ENCODE peak calls at places on chromosomes 1 and 21, in eight cellular contexts. U is upper lobe of right lung, S is progenitor cell of endocrine pancreas, C is AG09319, X is fibroblast of lung, E is osteoblast, V is dorsolateral prefrontal cortex, Y is pancreas. Q is an unnamed sample.

GRCh38 chr1:234260578-234260977 is 112.7 kb upstream of the COA6 start:
- DNase-seq in Y (no peak), C (no peak), V (no peak), E (no peak), U (no peak), S (no peak), X (no peak), Q (no peak)

GRCh38 chr1:31196685-31197084 is 43.0 kb downstream of the NKAIN1 start:
- DNase-seq in V (no peak), E (peak; percentile 94), C (no peak), Y (no peak), U (no peak), S (no peak), X (peak; percentile 19), Q (no peak)

GRCh38 chr21:26783801-26784200 is 61.4 kb downstream of the ADAMTS1 start:
- DNase-seq in S (no peak), C (no peak), Y (no peak), X (no peak), E (no peak), V (no peak), U (no peak), Q (no peak)

GRCh38 chr1:25566186-25566729 is 22.9 kb downstream of the LDLRAP1 start:
- DNase-seq in S (no peak), E (peak; percentile 44), C (no peak), X (no peak), V (no peak), Y (no peak), U (no peak), Q (no peak)

GRCh38 chr1:27137022-27137542 is 17.8 kb downstream of the SLC9A1 start:
- DNase-seq in V (peak; percentile 75), E (no peak), X (no peak), C (no peak), U (peak; percentile 86), S (no peak), Y (peak; percentile 54), Q (no peak)

GRCh38 chr1:162218975-162219374 is 149.5 kb downstream of the NOS1AP start:
- DNase-seq in V (no peak), S (no peak), U (no peak), E (no peak), X (no peak), C (no peak), Y (no peak), Q (no peak)

GRCh38 chr1:65975708-65976107 is 183.0 kb downstream of the PDE4B start:
- DNase-seq in X (no peak), S (no peak), C (no peak), E (no peak), V (no peak), U (no peak), Y (no peak), Q (no peak)

GRCh38 chr1:28509705-28510349 is 4.0 kb downstream of the RCC1 start:
- DNase-seq in V (no peak), Y (no peak), S (no peak), C (no peak), E (no peak), U (no peak), X (peak; percentile 30), Q (no peak)

GRCh38 chr1:114100148-114100547 is 53.5 kb downstream of the SYT6 start:
- DNase-seq in V (no peak), X (no peak), Y (no peak), C (no peak), U (no peak), E (no peak), S (no peak), Q (no peak)

GRCh38 chr1:16248603-16249534 is 11.9 kb upstream of the CPLANE2 start:
- DNase-seq in S (no peak), X (peak; percentile 91), E (peak; percentile 85), Y (peak; percentile 86), U (peak; percentile 85), C (peak; percentile 64), V (peak; percentile 77), Q (peak; percentile 65)

GRCh38 chr21:42526379-42526727 is 12.7 kb downstream of the SLC37A1 start:
- DNase-seq in Y (peak; percentile 40), V (no peak), E (no peak), U (peak; percentile 64), X (no peak), S (no peak), C (no peak), Q (peak; percentile 49)

GRCh38 chr1:230917284-230918135 is 49.2 kb upstream of the C1orf198 start:
- DNase-seq in Y (peak; percentile 82), C (peak; percentile 24), U (peak; percentile 74), S (peak; percentile 63), X (peak; percentile 82), V (peak; percentile 76), E (no peak), Q (peak; percentile 80)

GRCh38 chr1:240455228-240455821 is 156.6 kb downstream of the GREM2 start:
- DNase-seq in X (peak; percentile 42), C (no peak), Y (no peak), U (no peak), V (no peak), E (peak; percentile 39), S (no peak), Q (peak; percentile 27)

GRCh38 chr1:218480691-218481099 is 135.6 kb downstream of the TGFB2 start:
- DNase-seq in X (peak; percentile 83), E (peak; percentile 70), V (no peak), U (no peak), C (no peak), Y (no peak), S (no peak), Q (no peak)

GRCh38 chr21:33261635-33262034 is 4.5 kb upstream of the IL10RB start:
- DNase-seq in Y (peak; percentile 37), C (no peak), U (peak; percentile 73), X (peak; percentile 51), S (no peak), V (no peak), E (no peak), Q (no peak)

GRCh38 chr1:154418062-154418897 is 13.1 kb downstream of the IL6R start:
- DNase-seq in X (no peak), S (no peak), Y (peak; percentile 89), V (no peak), U (peak; percentile 88), C (no peak), E (no peak), Q (peak; percentile 94)

GRCh38 chr21:41449613-41450012 is 23.6 kb downstream of the MX1 start:
- DNase-seq in X (no peak), V (no peak), C (no peak), Y (no peak), S (no peak), E (no peak), U (no peak), Q (no peak)

DNA sequence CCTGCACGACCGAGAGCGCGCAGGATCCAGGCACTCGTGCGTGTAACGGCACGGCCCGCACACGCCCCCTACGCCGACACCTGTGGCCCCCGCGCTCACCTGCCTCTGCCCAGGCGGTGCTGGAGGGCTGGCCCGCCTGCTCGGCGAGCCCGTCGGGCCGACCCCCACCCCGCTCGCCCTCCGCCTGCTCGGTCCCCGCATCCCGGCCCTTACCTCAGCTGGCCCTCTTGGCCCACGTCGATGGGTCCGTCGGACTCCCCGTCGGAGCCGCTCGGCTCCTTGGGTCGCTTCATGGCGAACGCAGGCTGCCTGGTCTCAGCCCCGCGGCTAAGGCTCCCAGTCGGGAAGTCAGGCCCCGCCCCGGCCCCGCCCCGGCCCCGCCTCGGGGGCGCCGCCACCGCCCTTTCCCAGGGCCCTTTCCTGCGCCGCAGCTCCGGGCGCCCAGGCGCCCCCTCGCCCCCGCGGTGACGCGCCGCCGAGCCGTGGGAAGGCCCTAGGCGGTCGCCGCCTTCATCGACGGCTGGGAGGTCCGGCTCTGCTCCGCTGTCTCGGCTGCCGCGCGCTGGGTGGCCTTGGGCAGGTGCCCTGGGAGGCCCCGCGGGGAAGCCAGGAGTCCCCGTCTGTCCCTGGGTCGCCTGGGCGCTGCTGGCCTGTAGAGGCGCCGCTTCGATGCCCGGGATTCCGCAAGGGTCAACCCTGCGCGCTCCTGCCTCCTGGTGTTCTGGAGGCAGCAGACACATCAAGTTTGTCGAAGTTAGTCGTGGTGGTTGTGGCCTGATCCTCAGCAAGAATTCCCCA is at the start of gene HEYL:
- DNase-seq in X (peak; percentile 21), U (peak; percentile 92), E (peak; percentile 96), S (peak; percentile 55), V (no peak), C (no peak), Y (peak; percentile 87), Q (peak; percentile 69)
- TF ChIP-seq CTCF in X (peak; percentile 35), U (peak; percentile 49), E (peak; percentile 46), S (peak; percentile 58), V (no peak), C (no peak), Y (peak; percentile 23), Q (no peak)

GRCh38 chr1:73674945-73675561 is 522.9 kb downstream of the LRRIQ3 start:
- DNase-seq in X (peak; percentile 12), E (no peak), V (no peak), S (no peak), Y (no peak), C (no peak), U (no peak), Q (no peak)
- TF ChIP-seq CTCF in X (peak; percentile 30), E (peak; percentile 46), V (peak; percentile 55), S (peak; percentile 74), Y (no peak), C (peak; percentile 23), U (peak; percentile 54), Q (peak; percentile 12)

GRCh38 chr1:6762060-6762459 is 23.2 kb upstream of the CAMTA1 start:
- DNase-seq in X (no peak), V (no peak), E (no peak), C (no peak), Y (no peak), S (no peak), U (no peak), Q (no peak)

GRCh38 chr1:6761338-6761737 is 23.9 kb upstream of the CAMTA1 start:
- DNase-seq in Y (no peak), V (no peak), X (no peak), C (no peak), U (no peak), S (no peak), E (no peak), Q (no peak)

GRCh38 chr1:6753320-6754140 is 31.7 kb upstream of the CAMTA1 start:
- DNase-seq in C (no peak), E (no peak), Y (no peak), X (no peak), S (no peak), V (no peak), U (no peak), Q (no peak)

GRCh38 chr1:6757719-6758435 is 27.4 kb upstream of the CAMTA1 start:
- DNase-seq in X (no peak), U (peak; percentile 25), Y (no peak), V (no peak), C (no peak), S (no peak), E (peak; percentile 77), Q (no peak)

DNA sequence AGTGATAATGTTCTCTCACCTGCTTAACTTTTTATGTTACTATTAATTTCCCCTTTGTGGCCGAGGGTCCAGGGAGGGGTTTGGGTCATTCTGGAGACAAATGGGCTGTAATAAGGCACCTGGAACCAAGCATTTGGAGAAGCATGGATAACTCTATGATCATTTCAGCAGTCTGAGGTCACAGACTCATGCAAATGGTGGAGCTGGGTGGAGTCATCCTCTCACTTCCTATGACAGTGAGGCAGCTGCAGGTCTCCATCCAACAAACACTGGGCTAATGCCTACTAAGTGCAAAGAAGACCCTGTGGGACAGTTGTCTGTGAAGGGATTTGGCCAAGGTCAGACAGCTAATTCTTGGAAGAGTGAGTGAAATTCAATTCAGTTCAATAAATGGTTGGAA is 28.8 kb upstream of the CAMTA1 start:
- DNase-seq in U (no peak), E (no peak), S (no peak), X (no peak), V (no peak), C (no peak), Y (no peak), Q (no peak)
- TF ChIP-seq CTCF in U (no peak), E (no peak), S (no peak), X (no peak), V (no peak), C (no peak), Y (no peak), Q (no peak)

GRCh38 chr1:47449702-47450552 is 12.1 kb downstream of the FOXD2 start:
- DNase-seq in Y (no peak), C (no peak), E (no peak), X (no peak), S (peak; percentile 31), U (peak; percentile 81), V (no peak), Q (peak; percentile 9)
- TF ChIP-seq CTCF in Y (no peak), C (peak; percentile 36), E (peak; percentile 30), X (peak; percentile 35), S (peak; percentile 65), U (peak; percentile 51), V (peak; percentile 39), Q (no peak)